ENCODE peak calls at places on chromosome 10, in seven cellular contexts. E, W, S, D, X, Q and F are unnamed samples.

GRCh38 chr10:8416755-8417154 is 362.3 kb downstream of the GATA3 start:
- DNase-seq in E (no peak), W (no peak), S (no peak), D (no peak), X (no peak), Q (no peak), F (no peak)

GRCh38 chr10:91097313-91097712 is 123.2 kb upstream of the PCGF5 start:
- DNase-seq in E (no peak), W (no peak), S (no peak), D (no peak), X (no peak), Q (no peak), F (no peak)

GRCh38 chr10:10778959-10779358 is 238.7 kb upstream of the CELF2 start:
- DNase-seq in E (no peak), W (no peak), S (no peak), D (no peak), X (no peak), Q (no peak), F (no peak)

GRCh38 chr10:4004144-4004543 is 219.1 kb upstream of the KLF6 start:
- DNase-seq in E (no peak), W (no peak), S (no peak), D (no peak), X (no peak), Q (no peak), F (no peak)

GRCh38 chr10:103197177-103197576 is 4.1 kb upstream of the NT5C2 start:
- DNase-seq in E (peak; percentile 64), W (peak; percentile 73), S (no peak), D (no peak), X (peak; percentile 74), Q (peak; percentile 52), F (no peak)

GRCh38 chr10:77889277-77889903 is 37.2 kb downstream of the DLG5 start:
- DNase-seq in E (no peak), W (no peak), S (peak; percentile 88), D (no peak), X (no peak), Q (peak; percentile 85), F (peak; percentile 95)

GRCh38 chr10:8577681-8578080 is 523.2 kb downstream of the GATA3 start:
- DNase-seq in E (no peak), W (no peak), S (no peak), D (no peak), X (no peak), Q (no peak), F (no peak)

GRCh38 chr10:13219685-13220670 is 14.2 kb downstream of the UCMA start:
- DNase-seq in E (peak; percentile 17), W (peak; percentile 62), S (peak; percentile 50), D (no peak), X (no peak), Q (no peak), F (peak; percentile 73)

GRCh38 chr10:69385454-69386350 is 31.0 kb downstream of the TACR2 start:
- DNase-seq in E (no peak), W (no peak), S (no peak), D (no peak), X (no peak), Q (no peak), F (peak; percentile 72)

GRCh38 chr10:11930342-11930978 is 107.3 kb downstream of the PROSER2 start:
- DNase-seq in E (no peak), W (no peak), S (no peak), D (no peak), X (no peak), Q (no peak), F (peak; percentile 65)

GRCh38 chr10:43734716-43735115 is 86.0 kb upstream of the ZNF32 start:
- DNase-seq in E (peak; percentile 40), W (no peak), S (no peak), D (no peak), X (no peak), Q (no peak), F (no peak)

GRCh38 chr10:3907514-3907913 is 122.5 kb upstream of the KLF6 start:
- DNase-seq in E (no peak), W (no peak), S (no peak), D (peak; percentile 45), X (peak; percentile 71), Q (peak; percentile 37), F (no peak)

GRCh38 chr10:71985542-71986250 is 21.5 kb downstream of the CHST3 start:
- DNase-seq in E (peak; percentile 91), W (no peak), S (no peak), D (no peak), X (peak; percentile 81), Q (no peak), F (no peak)

GRCh38 chr10:71981868-71982230 is 17.7 kb downstream of the CHST3 start:
- DNase-seq in E (no peak), W (no peak), S (no peak), D (no peak), X (no peak), Q (no peak), F (no peak)

GRCh38 chr10:71982269-71983178 is 18.3 kb downstream of the CHST3 start:
- DNase-seq in E (no peak), W (no peak), S (no peak), D (no peak), X (no peak), Q (no peak), F (no peak)

GRCh38 chr10:71984126-71984797 is 20.1 kb downstream of the CHST3 start:
- DNase-seq in E (no peak), W (no peak), S (no peak), D (no peak), X (no peak), Q (no peak), F (no peak)

DNA sequence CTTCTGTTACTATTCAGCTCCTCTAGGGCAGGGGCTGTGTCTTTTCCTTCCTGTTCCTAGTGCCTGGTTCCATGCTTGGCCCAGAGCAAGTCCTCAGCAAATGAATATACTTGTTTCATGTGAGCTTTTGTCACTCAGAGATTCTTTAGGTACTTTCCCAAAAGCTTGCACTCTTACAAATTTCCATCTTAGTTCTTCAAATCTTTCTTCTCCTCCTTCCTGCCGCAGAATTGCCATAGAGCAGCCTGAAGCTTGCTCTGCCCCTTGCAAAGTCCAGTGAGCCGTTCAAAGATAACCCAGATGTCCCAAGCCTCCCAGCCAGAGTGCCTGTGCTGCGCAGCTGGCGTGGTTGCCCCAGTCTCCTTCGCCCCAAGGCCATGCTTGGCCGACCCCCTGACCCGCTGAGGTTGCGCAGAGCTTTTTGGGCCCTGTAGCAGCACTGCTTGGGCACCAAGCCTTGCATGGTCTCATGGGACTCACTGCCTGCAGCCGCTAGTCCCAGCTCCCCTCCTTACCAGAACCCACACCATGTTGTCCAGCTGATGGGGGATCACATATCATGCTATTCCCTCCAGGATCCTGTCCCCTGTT is 20.7 kb downstream of the CHST3 start:
- DNase-seq in E (no peak), W (no peak), S (no peak), D (no peak), X (no peak), Q (no peak), F (no peak)
- H3K4me1 ChIP-seq in E (peaks cover 86% of the 10 kb centered on the region), W (peaks cover 27% of the 10 kb centered on the region), S (peaks cover 22% of the 10 kb centered on the region), D (peaks cover 24% of the 10 kb centered on the region), X (peaks cover 88% of the 10 kb centered on the region), Q (peaks cover 51% of the 10 kb centered on the region), F (peaks cover 8% of the 10 kb centered on the region)

GRCh38 chr10:22723783-22724182 is 9.4 kb upstream of the PIP4K2A start:
- DNase-seq in E (no peak), W (no peak), S (no peak), D (no peak), X (no peak), Q (no peak), F (no peak)
- H3K4me3 ChIP-seq in E (no peak overlapping the region), W (no peak overlapping the region), S (no peak overlapping the region), D (no peak overlapping the region), X (no peak overlapping the region), Q (no peak overlapping the region), F (no peak overlapping the region)

DNA sequence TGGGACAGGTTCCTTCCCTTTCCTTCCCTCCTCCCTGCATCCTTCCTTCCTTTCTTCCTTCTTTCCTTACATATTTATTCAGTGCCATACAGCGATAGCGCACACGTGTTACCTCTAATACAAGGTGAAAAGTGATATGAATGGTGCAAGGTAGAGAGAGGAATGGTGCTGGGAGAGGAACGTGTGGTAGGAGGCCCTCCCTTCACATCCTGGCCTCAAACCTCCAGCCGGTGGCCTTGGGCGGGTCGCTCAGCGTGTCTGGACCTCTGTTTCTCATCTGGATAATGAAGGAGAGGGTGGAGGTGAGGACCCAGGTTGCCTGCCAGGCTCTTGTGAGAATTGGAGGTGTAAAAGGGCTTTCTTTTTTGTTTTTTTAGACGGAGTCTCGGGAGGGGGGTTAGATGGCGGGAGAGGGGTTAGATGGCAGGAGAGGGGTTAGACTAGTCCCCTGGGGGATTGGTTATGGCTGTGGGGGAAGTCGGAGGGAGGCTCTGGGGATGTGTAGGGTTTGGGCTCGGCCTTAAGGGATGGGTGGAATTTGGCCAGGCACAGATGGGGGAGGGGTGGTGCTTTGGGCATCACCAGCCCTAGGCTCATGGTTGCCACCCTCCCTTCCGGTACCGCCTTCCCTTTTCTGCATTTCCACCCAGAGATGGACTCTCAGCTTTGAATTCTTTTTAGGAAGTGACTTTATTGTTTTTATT is 14.9 kb downstream of the CHST3 start:
- DNase-seq in E (no peak), W (no peak), S (no peak), D (no peak), X (no peak), Q (no peak), F (no peak)
- H3K4me1 ChIP-seq in E (peaks cover 99% of the 10 kb centered on the region), W (peaks cover 70% of the 10 kb centered on the region), S (peaks cover 43% of the 10 kb centered on the region), D (peaks cover 17% of the 10 kb centered on the region), X (peaks cover 100% of the 10 kb centered on the region), Q (peaks cover 35% of the 10 kb centered on the region), F (peaks cover 29% of the 10 kb centered on the region)

GRCh38 chr10:116668446-116668845 is 47.7 kb downstream of the PNLIPRP2 start:
- DNase-seq in E (no peak), W (no peak), S (no peak), D (no peak), X (no peak), Q (no peak), F (no peak)

GRCh38 chr10:116669080-116669479 is 48.3 kb downstream of the PNLIPRP2 start:
- DNase-seq in E (no peak), W (no peak), S (no peak), D (no peak), X (no peak), Q (no peak), F (no peak)

GRCh38 chr10:116671274-116671926 is 50.6 kb downstream of the PNLIPRP2 start:
- DNase-seq in E (no peak), W (no peak), S (no peak), D (no peak), X (no peak), Q (no peak), F (no peak)

GRCh38 chr10:116670706-116671105 is 50.0 kb downstream of the PNLIPRP2 start:
- DNase-seq in E (no peak), W (no peak), S (no peak), D (no peak), X (no peak), Q (no peak), F (no peak)

DNA sequence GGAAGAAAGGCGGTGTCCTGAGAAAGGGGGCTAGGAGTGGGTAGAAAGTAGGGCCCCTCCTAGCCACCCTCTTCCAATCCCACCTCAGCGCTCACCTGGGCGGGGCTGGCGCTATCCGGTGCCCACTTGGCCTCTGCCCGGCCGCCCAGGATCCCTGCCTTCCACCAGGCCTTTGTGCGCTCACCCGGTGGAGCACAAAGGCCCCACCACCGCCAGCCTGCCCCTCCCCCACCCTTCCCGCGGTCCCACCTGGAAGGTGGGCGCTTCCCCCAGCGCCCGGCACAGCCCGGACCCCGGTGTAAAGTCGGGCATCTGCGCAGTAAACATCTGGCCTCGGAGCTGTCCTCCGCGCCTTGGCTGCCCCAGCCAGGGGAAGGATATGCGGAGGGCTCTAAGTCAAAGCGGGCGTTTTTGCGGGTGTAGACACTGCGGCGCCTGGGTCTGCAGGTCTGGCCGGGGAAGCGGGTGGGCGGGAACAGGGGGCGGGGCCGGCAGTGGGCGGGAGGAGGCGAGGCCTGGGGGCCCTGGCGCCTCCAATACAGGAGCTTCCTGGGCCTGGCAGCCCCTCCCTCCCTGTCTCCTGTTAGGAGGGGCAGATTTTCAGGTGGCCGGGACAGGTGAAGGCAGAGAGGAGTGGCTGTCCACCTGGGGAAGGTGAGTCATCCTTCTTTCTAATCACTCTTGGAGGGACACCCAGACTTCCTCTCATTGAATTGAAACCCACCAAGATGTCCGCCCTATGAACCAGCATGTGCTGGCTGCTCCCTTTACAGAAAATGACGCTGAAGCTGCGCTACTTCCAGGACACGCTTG is 49.3 kb downstream of the PNLIPRP2 start:
- DNase-seq in E (no peak), W (no peak), S (peak; percentile 78), D (no peak), X (no peak), Q (no peak), F (no peak)
- H3K4me3 ChIP-seq in E (no peak overlapping the region), W (no peak overlapping the region), S (peak overlapping the region; percentile 62), D (peak overlapping the region; percentile 26), X (no peak overlapping the region), Q (no peak overlapping the region), F (no peak overlapping the region)